ENCODE peak calls at places on chromosomes 12 and 14, in seven cellular contexts. G is transverse colon, B is A549, F is stomach, N is SK-N-SH, S is sigmoid colon, U is ovary. L is an unnamed sample. For H3K4me1, the result is how much of the 10 kb centered on the place peaks cover.

GRCh38 chr12:27504506-27504905 is 19.5 kb upstream of the PPFIBP1 start:
- DNase-seq in G (no peak), B (no peak), F (no peak), N (no peak), S (no peak), U (no peak), L (no peak)

GRCh38 chr12:132154941-132155770 is 10.9 kb downstream of the NOC4L start:
- DNase-seq in G (no peak), B (no peak), F (no peak), N (no peak), S (no peak), U (no peak), L (peak)

GRCh38 chr12:73421832-73422231 is 1115.8 kb upstream of the ATXN7L3B start:
- DNase-seq in G (no peak), B (no peak), F (no peak), N (no peak), S (no peak), U (no peak), L (no peak)

GRCh38 chr12:88553941-88554658 is 26.2 kb downstream of the KITLG start:
- DNase-seq in G (no peak), B (no peak), F (no peak), N (peak), S (no peak), U (no peak), L (peak)

GRCh38 chr14:34920339-34920738 is 45.2 kb upstream of the BAZ1A start:
- DNase-seq in G (no peak), B (peak), F (no peak), N (no peak), S (no peak), U (no peak), L (no peak)

GRCh38 chr12:119681139-119681538 is 13.2 kb downstream of the PRKAB1 start:
- DNase-seq in G (peak), B (no peak), F (no peak), N (no peak), S (no peak), U (no peak), L (no peak)

GRCh38 chr12:11657511-11657910 is 8.0 kb downstream of the ETV6 start:
- DNase-seq in G (no peak), B (no peak), F (no peak), N (no peak), S (no peak), U (no peak), L (no peak)

GRCh38 chr14:89507521-89507920 is 90.5 kb upstream of the FOXN3 start:
- DNase-seq in G (no peak), B (no peak), F (no peak), N (no peak), S (no peak), U (no peak), L (no peak)

GRCh38 chr14:106506901-106507305 is 980.5 kb downstream of the TMEM121 start:
- DNase-seq in G (peak), B (no peak), F (no peak), N (no peak), S (no peak), U (no peak), L (no peak)

GRCh38 chr12:87274594-87275245 is 754.5 kb downstream of the C12orf50 start:
- DNase-seq in G (no peak), B (peak), F (no peak), N (peak), S (no peak), U (no peak), L (no peak)

GRCh38 chr12:26768611-26769603 is 64.1 kb downstream of the ITPR2 start:
- DNase-seq in G (no peak), B (no peak), F (no peak), N (no peak), S (no peak), U (no peak), L (no peak)

GRCh38 chr12:77938301-77938700 is 107.6 kb downstream of the NAV3 start:
- DNase-seq in G (no peak), B (no peak), F (no peak), N (no peak), S (no peak), U (no peak), L (no peak)

GRCh38 chr14:104315169-104315568 is 176.8 kb downstream of the KIF26A start:
- DNase-seq in G (no peak), B (no peak), F (peak), N (no peak), S (peak), U (no peak), L (peak)

GRCh38 chr14:58270628-58271027 is 26.0 kb downstream of the PSMA3 start:
- DNase-seq in G (no peak), B (no peak), F (no peak), N (no peak), S (no peak), U (no peak), L (no peak)

GRCh38 chr12:28237423-28237822 is 47.2 kb downstream of the CCDC91 start:
- DNase-seq in G (no peak), B (no peak), F (no peak), N (no peak), S (no peak), U (no peak), L (no peak)

GRCh38 chr12:122839907-122840554 is 4.8 kb downstream of the HIP1R start:
- DNase-seq in G (no peak), B (no peak), F (no peak), N (no peak), S (no peak), U (no peak), L (no peak)

GRCh38 chr12:75488553-75488952 is 8.0 kb downstream of the GLIPR1 start:
- DNase-seq in G (no peak), B (peak), F (no peak), N (peak), S (no peak), U (no peak), L (no peak)

GRCh38 chr14:54603362-54603761 is 36.4 kb downstream of the SAMD4A start:
- DNase-seq in G (no peak), B (no peak), F (no peak), N (no peak), S (no peak), U (no peak), L (no peak)

GRCh38 chr14:104744484-104744883 is 8.5 kb upstream of the SIVA1 start:
- DNase-seq in G (no peak), B (no peak), F (no peak), N (no peak), S (no peak), U (no peak), L (no peak)

GRCh38 chr14:104135121-104135903 is 3.1 kb upstream of the KIF26A start:
- DNase-seq in G (no peak), B (peak), F (no peak), N (peak), S (no peak), U (no peak), L (no peak)

GRCh38 chr12:95358111-95359083 is 115.6 kb upstream of the METAP2 start:
- DNase-seq in G (no peak), B (no peak), F (no peak), N (no peak), S (no peak), U (no peak), L (no peak)

GRCh38 chr12:57852620-57853509 is 6.3 kb upstream of the CTDSP2 start:
- DNase-seq in G (peak), B (no peak), F (no peak), N (no peak), S (peak), U (peak), L (peak)

GRCh38 chr14:53190938-53191337 is 37.8 kb upstream of the DDHD1 start:
- DNase-seq in G (no peak), B (no peak), F (no peak), N (no peak), S (no peak), U (no peak), L (no peak)

GRCh38 chr12:45439039-45439438 is 223.1 kb downstream of the ANO6 start:
- DNase-seq in G (no peak), B (no peak), F (no peak), N (no peak), S (no peak), U (no peak), L (no peak)

GRCh38 chr12:64178122-64178521 is 44.0 kb downstream of the KICS2 start:
- DNase-seq in G (no peak), B (no peak), F (no peak), N (no peak), S (no peak), U (no peak), L (no peak)

GRCh38 chr12:7961395-7962188 is 25.6 kb upstream of the SLC2A3 start:
- DNase-seq in G (no peak), B (no peak), F (no peak), N (no peak), S (no peak), U (no peak), L (no peak)

GRCh38 chr14:31297112-31297511 is 89.5 kb upstream of the HECTD1 start:
- DNase-seq in G (no peak), B (no peak), F (no peak), N (no peak), S (no peak), U (no peak), L (no peak)

DNA sequence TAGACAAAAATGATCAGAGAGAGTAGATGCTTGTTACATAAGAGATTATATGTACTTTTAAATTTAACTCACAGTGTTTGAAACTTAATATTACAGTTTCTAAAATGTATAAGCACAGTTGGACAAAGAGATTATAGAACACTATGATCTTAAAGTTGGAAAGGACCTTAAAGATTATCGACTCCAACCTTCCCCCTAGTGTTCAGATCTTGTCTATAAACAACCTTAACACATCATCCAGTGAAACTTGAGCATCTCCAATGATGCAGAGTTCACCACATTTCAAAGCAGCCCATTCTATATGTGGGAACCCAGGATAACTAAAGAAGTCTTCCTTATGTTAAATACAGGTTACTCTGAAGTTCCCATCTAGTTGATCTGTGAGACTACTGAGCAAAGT is 480.8 kb downstream of the RMST start:
- DNase-seq in G (no peak), B (no peak), F (no peak), N (no peak), S (no peak), U (no peak), L (no peak)
- TF ChIP-seq CTCF in G (no peak), B (no peak), F (no peak), N (peak), S (no peak), U (no peak), L (no peak)

GRCh38 chr12:94152292-94153083 is 4.1 kb downstream of the PLXNC1 start:
- DNase-seq in G (no peak), B (no peak), F (no peak), N (no peak), S (no peak), U (no peak), L (no peak)
- TF ChIP-seq EP300 in G (no peak), B (no peak), F (no peak), N (no peak), S (no peak), U (no peak), L (peak)

GRCh38 chr12:6459004-6459337 is 7.1 kb downstream of the TAPBPL start:
- DNase-seq in G (no peak), B (no peak), F (no peak), N (no peak), S (no peak), U (no peak), L (no peak)
- H3K4me1 ChIP-seq in G (under half), B (under half), F (under half), N (under half), S (under half), U (under half), L (under half)

GRCh38 chr12:110906088-110906487 is 14.3 kb downstream of the MYL2 start:
- DNase-seq in G (no peak), B (no peak), F (no peak), N (no peak), S (no peak), U (no peak), L (no peak)
- TF ChIP-seq CTCF in G (no peak), B (no peak), F (no peak), N (no peak), S (no peak), U (no peak), L (no peak)

DNA sequence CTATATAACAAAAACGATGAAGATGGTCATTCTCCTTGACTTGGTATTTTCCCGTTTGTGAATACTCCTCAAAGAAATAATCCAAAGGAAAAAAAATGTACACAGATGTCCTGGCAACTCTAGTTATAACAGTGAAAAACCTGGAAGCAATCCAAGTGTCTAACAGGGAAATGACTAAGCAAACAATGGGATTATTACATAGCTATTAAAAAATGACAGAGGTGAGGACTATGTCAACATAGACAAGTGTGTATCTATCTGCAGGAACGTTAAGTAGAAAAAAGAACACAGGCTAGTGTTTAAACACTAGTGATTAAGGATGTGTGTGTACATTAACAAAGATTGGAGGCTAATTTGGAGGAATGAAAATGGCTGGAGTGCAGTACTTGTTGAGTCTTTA is 5.9 kb upstream of the APOLD1 start:
- DNase-seq in G (no peak), B (peak), F (no peak), N (no peak), S (no peak), U (no peak), L (no peak)
- TF ChIP-seq EP300 in G (no peak), B (no peak), F (no peak), N (no peak), S (no peak), U (no peak), L (no peak)

GRCh38 chr12:53221203-53222076 is 10.6 kb downstream of the RARG start:
- DNase-seq in G (peak), B (peak), F (peak), N (peak), S (peak), U (peak), L (peak)
- H3K4me1 ChIP-seq in G (half or more), B (half or more), F (half or more), N (half or more), S (half or more), U (under half), L (half or more)

GRCh38 chr12:65313704-65314317 is 35.3 kb downstream of the MSRB3 start:
- DNase-seq in G (no peak), B (no peak), F (no peak), N (no peak), S (no peak), U (no peak), L (no peak)
- TF ChIP-seq CTCF in G (no peak), B (peak), F (no peak), N (peak), S (no peak), U (no peak), L (peak)

DNA sequence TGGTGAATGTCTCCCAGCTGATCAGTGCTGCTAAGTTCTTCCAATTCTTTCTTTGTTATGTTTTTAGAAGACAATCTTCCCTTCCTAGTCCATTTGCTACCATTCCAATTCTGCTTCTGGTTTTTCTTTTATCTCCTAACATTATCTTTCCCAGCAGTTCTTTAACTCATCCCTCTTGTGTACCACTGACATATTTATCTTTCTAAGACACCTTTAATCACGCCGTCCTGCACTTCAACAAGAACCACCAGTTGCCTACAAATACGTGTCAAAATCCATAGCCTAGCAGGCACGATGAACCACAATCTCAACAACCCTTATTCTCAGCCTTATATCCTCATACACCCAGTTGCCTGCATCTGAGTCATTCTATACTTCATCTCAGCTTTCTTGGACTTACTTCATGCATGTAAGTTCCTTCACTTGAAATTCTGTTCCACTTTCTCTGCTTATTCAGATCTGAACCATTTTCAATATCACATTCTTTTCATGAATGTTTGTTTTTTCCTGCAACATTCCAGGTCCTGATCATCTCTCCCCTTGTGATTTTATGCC is 16.4 kb upstream of the ST8SIA1 start:
- DNase-seq in G (no peak), B (no peak), F (no peak), N (no peak), S (no peak), U (no peak), L (no peak)
- TF ChIP-seq EP300 in G (no peak), B (no peak), F (no peak), N (no peak), S (no peak), U (no peak), L (no peak)

GRCh38 chr12:68367903-68368302 is 35.7 kb upstream of the MDM1 start:
- DNase-seq in G (no peak), B (no peak), F (no peak), N (no peak), S (no peak), U (no peak), L (no peak)

GRCh38 chr12:68370006-68370590 is 37.9 kb upstream of the MDM1 start:
- DNase-seq in G (no peak), B (no peak), F (no peak), N (no peak), S (no peak), U (no peak), L (no peak)

GRCh38 chr12:68370667-68371066 is 38.5 kb upstream of the MDM1 start:
- DNase-seq in G (no peak), B (no peak), F (no peak), N (no peak), S (no peak), U (no peak), L (no peak)

GRCh38 chr12:68367136-68367535 is 35.0 kb upstream of the MDM1 start:
- DNase-seq in G (no peak), B (no peak), F (no peak), N (no peak), S (no peak), U (no peak), L (no peak)

DNA sequence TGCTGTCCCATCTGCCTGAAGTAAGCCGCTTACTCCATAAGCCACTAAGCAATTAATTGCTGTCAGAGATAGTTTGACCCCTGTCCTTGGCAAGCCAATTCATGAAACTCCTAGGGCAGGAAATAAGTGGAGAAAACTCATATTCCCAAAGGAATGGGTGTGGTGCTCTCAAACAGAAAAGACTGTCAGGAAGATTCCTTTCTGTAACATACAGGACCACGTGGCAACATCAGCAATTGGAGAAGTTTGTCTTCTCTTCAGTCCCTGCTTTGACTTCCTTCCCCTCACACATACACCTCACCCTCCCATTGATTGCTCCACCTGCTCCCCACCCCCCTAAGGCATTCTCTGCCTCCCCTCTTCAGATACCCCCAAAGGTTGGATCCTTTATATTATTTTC is 36.2 kb upstream of the MDM1 start:
- DNase-seq in G (no peak), B (no peak), F (no peak), N (no peak), S (no peak), U (no peak), L (no peak)
- H3K4me1 ChIP-seq in G (under half), B (under half), F (under half), N (under half), S (under half), U (under half), L (half or more)

L was measured in upper lobe of left lung.